ENCODE peak calls at places on chromosomes 13 and 19, in seven cellular contexts. R is neural progenitor cell, F is left ventricle myocardium inferior, N is brain microvascular endothelial cell, O is astrocyte, T is lung, H is tibial nerve. V is an unnamed sample.

GRCh38 chr19:16202320-16203255 is 4.9 kb downstream of the AP1M1 start:
- DNase-seq in H (no peak), T (no peak), F (no peak), O (peak), R (no peak), N (no peak), V (no peak)

GRCh38 chr19:38679839-38680238 is 32.4 kb downstream of the ACTN4 start:
- DNase-seq in T (no peak), H (no peak), F (no peak), N (no peak), R (no peak), O (peak), V (no peak)

GRCh38 chr19:5801796-5802616 is 2.9 kb upstream of the NRTN start:
- DNase-seq in R (peak), O (no peak), F (no peak), T (no peak), N (no peak), H (no peak), V (no peak)

GRCh38 chr19:31178833-31179470 is 170.3 kb downstream of the TSHZ3 start:
- DNase-seq in O (no peak), F (no peak), T (no peak), H (no peak), R (no peak), N (no peak), V (no peak)

GRCh38 chr19:19305696-19306095 is 14.6 kb downstream of the SUGP1 start:
- DNase-seq in R (no peak), H (no peak), F (no peak), N (no peak), T (no peak), O (no peak), V (peak)

GRCh38 chr19:37928527-37929286 is 21.7 kb downstream of the SIPA1L3 start:
- DNase-seq in F (no peak), H (no peak), R (no peak), T (no peak), O (no peak), N (no peak), V (no peak)

GRCh38 chr19:35044317-35045117 is 3.0 kb downstream of the HPN start:
- DNase-seq in T (peak), R (peak), N (no peak), O (no peak), H (peak), F (peak), V (no peak)

GRCh38 chr19:54415208-54415900 is at the start of gene TTYH1:
- DNase-seq in N (no peak), F (no peak), O (no peak), R (peak), H (no peak), T (no peak), V (peak)

GRCh38 chr13:110559429-110559943 is 2.0 kb downstream of the RAB20 start:
- DNase-seq in N (peak), O (no peak), F (peak), R (no peak), T (peak), H (no peak), V (no peak)

GRCh38 chr13:31175847-31176536 is 14.3 kb upstream of the HSPH1 start:
- DNase-seq in F (no peak), T (no peak), H (no peak), R (no peak), N (no peak), O (no peak), V (no peak)
- H3K4me3 ChIP-seq in F (no peak), T (no peak), H (no peak), R (no peak), N (no peak), O (no peak), V (no peak)

DNA sequence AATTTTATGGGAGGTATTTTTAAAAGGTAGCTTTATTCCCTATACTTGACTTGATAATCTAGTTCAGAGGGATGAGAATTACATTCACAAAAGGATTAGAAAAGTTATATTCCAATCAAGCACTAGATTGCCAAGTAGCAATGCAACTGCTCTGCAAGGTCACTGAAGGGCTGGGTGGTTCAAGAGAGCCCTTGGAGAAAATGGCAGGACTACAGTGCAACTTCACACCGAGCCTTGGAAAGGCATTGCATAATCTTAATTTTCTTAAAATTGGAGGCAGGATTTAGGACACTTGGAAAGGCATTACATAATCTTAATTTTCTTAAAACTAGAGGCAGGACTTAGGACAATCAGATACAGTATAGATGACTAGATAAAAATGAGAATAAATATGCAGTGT is 315.9 kb downstream of the DCT start:
- DNase-seq in R (no peak), H (no peak), T (no peak), F (no peak), O (no peak), N (no peak), V (no peak)
- H3K27ac ChIP-seq in R (no peak), H (no peak), T (no peak), F (no peak), O (no peak), N (no peak), V (no peak)

GRCh38 chr19:49468746-49469447 is 5.1 kb upstream of the FLT3LG start:
- DNase-seq in T (peak), F (peak), R (peak), O (no peak), H (peak), N (no peak), V (no peak)

GRCh38 chr19:49472936-49473335 is 1.1 kb upstream of the FLT3LG start:
- DNase-seq in N (no peak), R (no peak), O (no peak), T (no peak), F (no peak), H (no peak), V (no peak)

GRCh38 chr19:49470615-49470978 is 3.4 kb upstream of the FLT3LG start:
- DNase-seq in T (no peak), F (no peak), R (no peak), H (no peak), O (no peak), N (no peak), V (no peak)

GRCh38 chr19:49468199-49468598 is 5.8 kb upstream of the FLT3LG start:
- DNase-seq in O (no peak), N (no peak), T (no peak), R (no peak), H (no peak), F (no peak), V (no peak)

GRCh38 chr19:49469828-49470614 is 4.0 kb upstream of the FLT3LG start:
- DNase-seq in T (no peak), H (no peak), F (no peak), N (no peak), R (no peak), O (no peak), V (no peak)
- TF ChIP-seq CTCF in T (peak), H (no peak), F (peak), N (peak), R (no peak), O (no peak), V (no peak)

GRCh38 chr13:92802776-92803175 is 423.8 kb upstream of the GPC6 start:
- DNase-seq in F (no peak), T (no peak), H (no peak), R (no peak), O (peak), N (no peak), V (no peak)
- H3K4me3 ChIP-seq in F (no peak), T (no peak), H (no peak), R (no peak), O (no peak), N (no peak), V (no peak)

GRCh38 chr13:49810825-49811526 is 18.5 kb upstream of the KPNA3 start:
- DNase-seq in H (no peak), O (peak), R (no peak), N (peak), F (no peak), T (no peak), V (no peak)
- H3K27ac ChIP-seq in H (no peak), O (no peak), R (no peak), N (peak), F (peak), T (peak), V (no peak)

GRCh38 chr13:91347212-91347995 is at the start of gene MIR17HG:
- DNase-seq in H (peak), O (peak), F (peak), N (peak), R (peak), T (peak), V (peak)
- TF ChIP-seq CTCF in H (peak), O (no peak), F (no peak), N (no peak), R (no peak), T (no peak), V (no peak)